ENCODE peak calls at places on chromosomes 13 and 19, in five cellular contexts. Q is astrocyte of the spinal cord, G is heart right ventricle, V is HFF-Myc, H is bronchial epithelial cell. X is an unnamed sample.

GRCh38 chr19:48186015-48186414 is 15.5 kb downstream of the ZSWIM9 start:
- DNase-seq in Q (no peak), G (no peak), V (no peak), H (no peak), X (no peak)

GRCh38 chr19:29641597-29641996 is 23.7 kb upstream of the PLEKHF1 start:
- DNase-seq in Q (no peak), G (no peak), V (no peak), H (no peak), X (no peak)

GRCh38 chr13:99103536-99103935 is 97.1 kb upstream of the UBAC2 start:
- DNase-seq in Q (no peak), G (no peak), V (no peak), H (no peak), X (no peak)

GRCh38 chr13:108859202-108860012 is 230.0 kb downstream of the MYO16 start:
- DNase-seq in Q (peak), G (no peak), V (peak), H (peak), X (peak)

GRCh38 chr13:68927387-68928026 is 1180.1 kb upstream of the ATXN8OS start:
- DNase-seq in Q (peak), G (no peak), V (no peak), H (peak), X (no peak)

GRCh38 chr13:81138353-81138995 is 797.5 kb upstream of the SPRY2 start:
- DNase-seq in Q (no peak), G (no peak), V (no peak), H (no peak), X (no peak)

GRCh38 chr13:23856008-23856750 is 33.0 kb downstream of the MIPEP start:
- DNase-seq in Q (no peak), G (no peak), V (no peak), H (no peak), X (no peak)

GRCh38 chr19:30596813-30597399 is 224.7 kb downstream of the ZNF536 start:
- DNase-seq in Q (no peak), G (no peak), V (no peak), H (no peak), X (no peak)

GRCh38 chr13:98824376-98825160 is 72.1 kb upstream of the SLC15A1 start:
- DNase-seq in Q (no peak), G (no peak), V (no peak), H (peak), X (no peak)

GRCh38 chr13:101556676-101557121 is 104.2 kb downstream of the ITGBL1 start:
- DNase-seq in Q (no peak), G (no peak), V (no peak), H (no peak), X (peak)

GRCh38 chr13:21237081-21237480 is 60.6 kb downstream of the MRPL57 start:
- DNase-seq in Q (no peak), G (no peak), V (no peak), H (no peak), X (no peak)

GRCh38 chr13:109180905-109181425 is 551.6 kb downstream of the MYO16 start:
- DNase-seq in Q (peak), G (no peak), V (peak), H (peak), X (peak)

GRCh38 chr13:74103196-74103595 is 31.0 kb downstream of the KLF12 start:
- DNase-seq in Q (no peak), G (no peak), V (no peak), H (no peak), X (no peak)

GRCh38 chr19:12872941-12873890 is 8.0 kb downstream of the DNASE2 start:
- DNase-seq in Q (peak), G (no peak), V (peak), H (peak), X (peak)

GRCh38 chr13:24511824-24512207 is 762 bp downstream of the PARP4 start:
- DNase-seq in Q (no peak), G (no peak), V (no peak), H (no peak), X (no peak)

GRCh38 chr19:33819496-33819874 is 22.8 kb downstream of the KCTD15 start:
- DNase-seq in Q (peak), G (no peak), V (no peak), H (no peak), X (no peak)

GRCh38 chr19:38919837-38920528 is 8.0 kb upstream of the CCER2 start:
- DNase-seq in Q (no peak), G (no peak), V (no peak), H (no peak), X (no peak)

GRCh38 chr19:16476401-16476800 is 4.6 kb upstream of the EPS15L1 start:
- DNase-seq in Q (no peak), G (no peak), V (no peak), H (no peak), X (no peak)

GRCh38 chr13:65378943-65379519 is 1851.1 kb downstream of the PCDH9 start:
- DNase-seq in Q (peak), G (no peak), V (no peak), H (peak), X (peak)

GRCh38 chr13:108220042-108220441 is 1.9 kb downstream of the ABHD13 start:
- DNase-seq in Q (no peak), G (no peak), V (no peak), H (peak), X (no peak)

GRCh38 chr19:49908480-49909420 is 12.1 kb upstream of the IL4I1 start:
- DNase-seq in Q (no peak), G (no peak), V (no peak), H (no peak), X (no peak)

GRCh38 chr13:22915442-22916082 is 265.2 kb upstream of the SGCG start:
- DNase-seq in Q (peak), G (peak), V (no peak), H (peak), X (peak)

GRCh38 chr13:46593403-46593802 is 40.4 kb downstream of the LRCH1 start:
- DNase-seq in Q (no peak), G (no peak), V (no peak), H (no peak), X (no peak)

GRCh38 chr19:30249911-30250310 is 122.3 kb upstream of the ZNF536 start:
- DNase-seq in Q (no peak), G (no peak), V (no peak), H (no peak), X (no peak)

GRCh38 chr19:44451687-44452086 is 3.4 kb upstream of the ZNF229 start:
- DNase-seq in Q (no peak), G (no peak), V (no peak), H (no peak), X (no peak)

GRCh38 chr13:45711952-45712351 is 9.8 kb downstream of the CBY2 start:
- DNase-seq in Q (no peak), G (no peak), V (no peak), H (no peak), X (no peak)

GRCh38 chr13:112842931-112843391 is 126.1 kb upstream of the MCF2L start:
- DNase-seq in Q (no peak), G (no peak), V (no peak), H (no peak), X (no peak)

GRCh38 chr13:45055198-45055901 is 65.0 kb upstream of the GTF2F2 start:
- DNase-seq in Q (peak), G (no peak), V (peak), H (peak), X (peak)

GRCh38 chr13:53138369-53139036 is 109.9 kb downstream of the OLFM4 start:
- DNase-seq in Q (no peak), G (peak), V (no peak), H (no peak), X (no peak)

GRCh38 chr19:10699650-10700335 is 1.4 kb upstream of the QTRT1 start:
- DNase-seq in Q (peak), G (no peak), V (no peak), H (peak), X (peak)

GRCh38 chr19:45860359-45861259 is 2.3 kb downstream of the SYMPK start:
- DNase-seq in Q (no peak), G (no peak), V (no peak), H (no peak), X (no peak)

GRCh38 chr13:100490692-100491091 is 97.9 kb downstream of the GGACT start:
- DNase-seq in Q (peak), G (no peak), V (no peak), H (no peak), X (no peak)

GRCh38 chr13:72527333-72527732 is 200.1 kb downstream of the MZT1 start:
- DNase-seq in Q (no peak), G (no peak), V (no peak), H (no peak), X (no peak)

GRCh38 chr13:72521965-72522661 is 205.3 kb downstream of the MZT1 start:
- DNase-seq in Q (no peak), G (no peak), V (no peak), H (no peak), X (no peak)

GRCh38 chr13:72523049-72523448 is 204.4 kb downstream of the MZT1 start:
- DNase-seq in Q (no peak), G (no peak), V (no peak), H (no peak), X (no peak)
- TF ChIP-seq CTCF in Q (no peak), G (no peak), V (no peak), H (no peak), X (no peak)

DNA sequence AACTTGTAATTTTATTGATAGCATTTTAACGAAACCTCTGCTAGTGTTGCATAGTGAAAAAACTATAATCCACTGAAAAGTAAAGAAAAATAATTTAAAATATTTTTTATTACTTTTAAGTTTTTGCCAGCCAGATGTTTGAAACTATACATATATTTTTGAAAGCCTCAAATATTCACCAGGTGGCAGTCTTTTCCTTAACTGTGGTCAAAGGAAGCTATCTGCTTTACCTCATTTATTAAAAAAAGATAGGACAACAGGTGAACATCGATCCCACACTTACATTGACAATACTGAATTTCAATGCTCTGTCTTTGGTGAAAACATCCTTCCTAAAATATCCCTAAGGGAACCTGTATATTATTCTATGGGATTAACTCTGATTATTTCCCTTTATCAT is 100.5 kb downstream of the TRPC4 start:
- DNase-seq in Q (no peak), G (no peak), V (no peak), H (peak), X (no peak)
- TF ChIP-seq CTCF in Q (peak), G (no peak), V (no peak), H (no peak), X (peak)

DNA sequence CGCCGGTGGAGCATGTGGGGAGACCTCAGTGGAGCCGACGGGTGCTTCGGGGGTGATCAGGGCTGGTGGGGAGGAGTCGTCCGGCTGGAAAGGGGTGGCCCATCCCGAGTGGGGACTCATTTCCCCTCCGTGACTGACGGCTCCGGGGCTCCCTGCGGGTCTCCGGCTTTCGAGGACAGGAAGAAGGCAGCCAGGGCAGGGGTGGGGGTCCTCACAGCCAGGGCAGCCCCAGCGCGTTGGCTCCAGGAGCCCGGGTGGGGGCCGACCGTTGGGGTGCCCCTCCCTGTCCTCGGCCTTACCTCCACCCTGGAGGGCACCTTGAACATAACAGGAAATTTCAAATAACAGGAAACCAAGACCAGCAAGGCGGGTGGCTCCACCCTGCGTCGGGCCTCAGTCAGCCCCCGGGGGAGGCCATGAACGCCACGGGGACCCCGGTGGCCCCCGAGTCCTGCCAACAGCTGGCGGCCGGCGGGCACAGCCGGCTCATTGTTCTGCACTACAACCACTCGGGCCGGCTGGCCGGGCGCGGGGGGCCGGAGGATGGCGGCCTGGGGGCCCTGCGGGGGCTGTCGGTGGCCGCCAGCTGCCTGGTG is at the start of gene S1PR4:
- DNase-seq in Q (no peak), G (no peak), V (no peak), H (no peak), X (no peak)
- TF ChIP-seq CTCF in Q (no peak), G (no peak), V (no peak), H (no peak), X (no peak)

GRCh38 chr19:8017808-8018207 is 12.4 kb upstream of the ELAVL1 start:
- DNase-seq in Q (no peak), G (no peak), V (no peak), H (no peak), X (no peak)
- TF ChIP-seq CTCF in Q (no peak), G (no peak), V (peak), H (no peak), X (no peak)

GRCh38 chr13:29049524-29049923 is 229.4 kb downstream of the MTUS2 start:
- DNase-seq in Q (no peak), G (no peak), V (no peak), H (no peak), X (no peak)

DNA sequence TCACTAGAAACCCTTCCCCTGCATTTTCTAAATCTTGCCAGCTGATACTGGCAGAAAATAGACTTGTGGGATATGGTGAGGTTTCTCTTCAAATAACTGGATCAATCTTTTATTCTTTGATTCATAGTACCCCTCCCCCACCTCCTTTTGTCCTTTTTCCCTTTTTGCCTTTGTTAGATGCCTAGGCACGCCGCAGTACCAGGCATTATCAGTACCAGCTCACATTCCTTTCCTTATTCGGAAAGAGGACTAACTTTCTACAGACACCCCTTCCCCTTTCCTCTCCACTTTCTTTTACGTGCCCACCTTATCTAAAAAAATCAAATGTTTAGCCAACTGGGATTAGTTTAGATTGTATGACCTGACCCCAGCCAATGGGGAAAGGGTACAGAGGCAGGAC is 226.4 kb downstream of the MTUS2 start:
- DNase-seq in Q (no peak), G (no peak), V (no peak), H (no peak), X (no peak)
- TF ChIP-seq CTCF in Q (no peak), G (no peak), V (no peak), H (no peak), X (no peak)

GRCh38 chr13:43304945-43305344 is 281.6 kb downstream of the DNAJC15 start:
- DNase-seq in Q (no peak), G (no peak), V (no peak), H (no peak), X (no peak)
- TF ChIP-seq CTCF in Q (no peak), G (no peak), V (peak), H (peak), X (no peak)

DNA sequence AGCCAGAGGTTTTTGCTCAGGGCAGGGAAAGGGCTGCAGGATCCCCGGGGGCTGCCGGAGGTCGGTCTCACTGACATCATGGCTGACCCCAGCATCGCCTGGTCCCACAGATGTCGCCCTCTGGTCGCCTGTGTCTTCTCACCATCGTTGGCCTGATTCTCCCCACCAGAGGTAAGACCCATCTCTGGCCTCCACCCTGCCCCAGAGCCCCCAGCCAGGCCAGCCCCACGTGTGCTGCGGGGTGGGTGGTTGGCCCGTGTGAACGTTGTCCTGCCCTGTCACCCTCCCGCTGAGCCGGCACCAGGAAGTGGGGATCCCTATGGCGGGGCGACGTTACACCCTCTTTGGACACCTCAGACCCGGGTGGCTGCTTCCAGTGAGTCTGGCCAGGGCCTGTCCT is 906 bp downstream of the FXYD5 start:
- DNase-seq in Q (no peak), G (no peak), V (no peak), H (no peak), X (no peak)
- TF ChIP-seq CTCF in Q (no peak), G (no peak), V (no peak), H (no peak), X (no peak)

X was measured in fibroblast of the aortic adventitia.